ENCODE peak calls at places on chromosomes 3 and 15, in six cellular contexts. M is activated T-cell treated with anti-CD3 and anti-CD28 coated beads, Interleukin-2, amount 50 U/mL, for 72 hours; E is bronchial epithelial cell; Z is ovary; J is Calu3; K is NCI-H82. S is an unnamed sample.

GRCh38 chr3:63910873-63911272 is 1.3 kb downstream of the SCAANT1 start:
- DNase-seq in E (peak; percentile 45), J (no peak), K (no peak), Z (no peak), M (peak; percentile 12), S (no peak)

GRCh38 chr15:48682949-48683651 is 37.6 kb upstream of the FBN1 start:
- DNase-seq in J (peak; percentile 16), E (peak; percentile 83), K (no peak), Z (peak; percentile 21), M (no peak), S (no peak)

GRCh38 chr15:68085052-68085451 is 30.9 kb downstream of the PIAS1 start:
- DNase-seq in E (no peak), M (no peak), Z (no peak), J (no peak), K (no peak), S (no peak)

GRCh38 chr15:93074596-93074995 is 14.4 kb downstream of the RGMA start:
- DNase-seq in M (no peak), E (no peak), K (no peak), Z (no peak), J (no peak), S (no peak)

GRCh38 chr3:31035681-31036080 is 141.2 kb upstream of the GADL1 start:
- DNase-seq in E (no peak), M (no peak), Z (no peak), K (no peak), J (no peak), S (no peak)

GRCh38 chr15:96514607-96515285 is 184.2 kb downstream of the NR2F2 start:
- DNase-seq in Z (no peak), M (no peak), K (no peak), E (no peak), J (peak; percentile 13), S (no peak)

GRCh38 chr3:30187366-30187765 is 419.0 kb upstream of the TGFBR2 start:
- DNase-seq in M (no peak), J (no peak), Z (no peak), E (no peak), K (no peak), S (no peak)

GRCh38 chr3:186854146-186854545 is 11.6 kb downstream of the ADIPOQ start:
- DNase-seq in M (no peak), J (no peak), E (no peak), K (no peak), Z (no peak), S (no peak)

GRCh38 chr3:185401319-185401955 is 38.5 kb downstream of the MAP3K13 start:
- DNase-seq in E (no peak), M (no peak), K (peak; percentile 99), J (no peak), Z (no peak), S (peak; percentile 94)

GRCh38 chr3:64214697-64215018 is 10.6 kb downstream of the PRICKLE2 start:
- DNase-seq in Z (peak; percentile 67), E (peak; percentile 60), M (no peak), K (no peak), J (peak; percentile 18), S (no peak)

GRCh38 chr3:159380891-159381290 is 579.0 kb downstream of the MFSD1 start:
- DNase-seq in E (no peak), Z (no peak), M (no peak), K (no peak), J (no peak), S (no peak)

GRCh38 chr3:15102256-15102655 is 3.3 kb upstream of the RBSN start:
- DNase-seq in M (no peak), Z (no peak), K (no peak), J (no peak), E (no peak), S (no peak)

GRCh38 chr3:157914882-157915281 is 191.3 kb downstream of the SHOX2 start:
- DNase-seq in J (no peak), M (no peak), Z (no peak), K (no peak), E (no peak), S (no peak)

GRCh38 chr3:122356402-122356801 is 26.6 kb downstream of the MIX23 start:
- DNase-seq in K (peak; percentile 79), M (peak; percentile 18), J (peak; percentile 66), Z (peak; percentile 38), E (peak; percentile 65), S (peak; percentile 87)

GRCh38 chr3:129604223-129604941 is 2.1 kb downstream of the PLXND1 start:
- DNase-seq in E (no peak), Z (no peak), J (no peak), K (no peak), M (no peak), S (no peak)

GRCh38 chr3:119149484-119149883 is 3.5 kb downstream of the TEX55 start:
- DNase-seq in M (no peak), Z (no peak), E (peak; percentile 65), K (no peak), J (no peak), S (no peak)

GRCh38 chr3:159819676-159820075 is 169.0 kb upstream of the IL12A start:
- DNase-seq in M (no peak), Z (no peak), E (no peak), J (no peak), K (no peak), S (no peak)

GRCh38 chr3:136171097-136171542 is 25.0 kb downstream of the MSL2 start:
- DNase-seq in K (no peak), J (no peak), E (peak; percentile 88), Z (no peak), M (no peak), S (no peak)